ENCODE peak calls at places on chromosomes 5 and 9, in four cellular contexts. G, B, N and Z are unnamed samples.
A peak's percentile ranks its signal among the peaks of the same experiment; 100 is the strongest.

GRCh38 chr5:32001722-32002121 is 172.4 kb downstream of the GOLPH3 start:
- DNase-seq in G (no peak), B (no peak), N (no peak), Z (no peak)

GRCh38 chr5:150301170-150301505 is 1.6 kb downstream of the ARSI start:
- DNase-seq in B (peak; percentile 48), N (no peak), G (peak; percentile 47), Z (no peak)

GRCh38 chr9:107312651-107313050 is 29.6 kb downstream of the RAD23B start:
- DNase-seq in G (peak; percentile 20), B (no peak), N (no peak), Z (no peak)

GRCh38 chr9:117411547-117411946 is 3.3 kb downstream of the ASTN2 start:
- DNase-seq in B (peak; percentile 57), N (no peak), G (peak; percentile 1), Z (peak; percentile 18)

GRCh38 chr5:10624244-10624643 is 60.4 kb downstream of the ANKRD33B start:
- DNase-seq in N (no peak), B (no peak), G (no peak), Z (no peak)

GRCh38 chr5:115262405-115263247 is at the start of gene PGGT1B:
- DNase-seq in N (peak; percentile 32), G (peak; percentile 69), B (peak; percentile 78), Z (peak; percentile 58)

GRCh38 chr9:20714442-20715415 is 30.7 kb downstream of the FOCAD start:
- DNase-seq in B (no peak), G (no peak), N (no peak), Z (no peak)

GRCh38 chr9:126475933-126476555 is 137.7 kb upstream of the LMX1B start:
- DNase-seq in G (no peak), N (no peak), B (no peak), Z (no peak)

GRCh38 chr9:91920846-91921350 is 29.1 kb downstream of the ROR2 start:
- DNase-seq in N (no peak), G (no peak), B (no peak), Z (no peak)

GRCh38 chr5:159782197-159782994 is 133.9 kb upstream of the ADRA1B start:
- DNase-seq in G (no peak), N (no peak), B (no peak), Z (no peak)

GRCh38 chr5:672329-673139 is 20.6 kb downstream of the TPPP start:
- DNase-seq in N (no peak), B (peak; percentile 93), G (peak; percentile 67), Z (peak; percentile 82)

GRCh38 chr9:81848472-81848871 is 79.8 kb upstream of the SPATA31D4 start:
- DNase-seq in G (peak; percentile 46), N (no peak), B (peak; percentile 30), Z (peak; percentile 7)

GRCh38 chr5:154857091-154857533 is 1.3 kb upstream of the CNOT8 start:
- DNase-seq in G (no peak), N (no peak), B (no peak), Z (no peak)

GRCh38 chr9:19485193-19485592 is 76.4 kb downstream of the ACER2 start:
- DNase-seq in G (no peak), B (no peak), N (no peak), Z (no peak)

DNA sequence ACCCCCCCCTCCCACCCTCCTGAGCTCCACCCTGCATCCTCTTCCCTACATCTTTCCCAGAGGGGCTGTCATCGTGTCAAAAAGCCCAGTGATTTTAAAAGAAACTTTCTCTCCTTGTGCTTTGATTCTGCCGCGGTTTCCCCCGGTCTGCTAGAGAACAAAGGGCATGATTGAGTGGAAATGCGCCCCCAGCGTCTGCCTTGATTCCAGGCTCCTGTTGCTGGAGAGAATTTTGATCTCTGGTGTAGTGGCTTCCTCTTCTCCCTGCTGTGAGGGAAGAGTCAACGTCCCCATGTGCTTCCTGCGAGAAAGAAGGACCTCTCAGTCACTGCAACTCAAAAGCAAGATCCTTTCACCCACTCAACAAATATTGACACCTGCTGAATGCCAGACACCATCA is 61.9 kb upstream of the RAPGEF1 start:
- DNase-seq in B (no peak), N (no peak), G (no peak), Z (no peak)
- H3K79me2 ChIP-seq in B (no peaks in the 10 kb centered on the region), N (no peaks in the 10 kb centered on the region), G (no peaks in the 10 kb centered on the region), Z (no peaks in the 10 kb centered on the region)

GRCh38 chr9:22159590-22159989 is 150.5 kb upstream of the CDKN2B start:
- DNase-seq in N (no peak), G (no peak), B (no peak), Z (no peak)
- H3K79me2 ChIP-seq in N (no peaks in the 10 kb centered on the region), G (no peaks in the 10 kb centered on the region), B (no peaks in the 10 kb centered on the region), Z (no peaks in the 10 kb centered on the region)

GRCh38 chr9:114388764-114389375 is 1.1 kb upstream of the AKNA start:
- DNase-seq in N (no peak), G (no peak), B (no peak), Z (no peak)
- H3K79me2 ChIP-seq in N (no peaks in the 10 kb centered on the region), G (peaks cover 12% of the 10 kb centered on the region), B (peaks cover 67% of the 10 kb centered on the region), Z (no peaks in the 10 kb centered on the region)

GRCh38 chr5:142512680-142513042 is 173.2 kb downstream of the FGF1 start:
- DNase-seq in G (peak; percentile 69), N (peak; percentile 21), B (no peak), Z (peak; percentile 34)

GRCh38 chr5:142512041-142512679 is 173.7 kb downstream of the FGF1 start:
- DNase-seq in N (no peak), G (no peak), B (no peak), Z (no peak)

GRCh38 chr5:142516732-142517131 is 169.2 kb downstream of the FGF1 start:
- DNase-seq in G (no peak), N (no peak), B (no peak), Z (no peak)

GRCh38 chr5:142515036-142515435 is 170.9 kb downstream of the FGF1 start:
- DNase-seq in N (no peak), G (no peak), B (no peak), Z (no peak)

GRCh38 chr5:142514196-142514595 is 171.7 kb downstream of the FGF1 start:
- DNase-seq in B (no peak), G (no peak), N (no peak), Z (no peak)
- H3K79me2 ChIP-seq in B (no peaks in the 10 kb centered on the region), G (no peaks in the 10 kb centered on the region), N (no peaks in the 10 kb centered on the region), Z (no peaks in the 10 kb centered on the region)

DNA sequence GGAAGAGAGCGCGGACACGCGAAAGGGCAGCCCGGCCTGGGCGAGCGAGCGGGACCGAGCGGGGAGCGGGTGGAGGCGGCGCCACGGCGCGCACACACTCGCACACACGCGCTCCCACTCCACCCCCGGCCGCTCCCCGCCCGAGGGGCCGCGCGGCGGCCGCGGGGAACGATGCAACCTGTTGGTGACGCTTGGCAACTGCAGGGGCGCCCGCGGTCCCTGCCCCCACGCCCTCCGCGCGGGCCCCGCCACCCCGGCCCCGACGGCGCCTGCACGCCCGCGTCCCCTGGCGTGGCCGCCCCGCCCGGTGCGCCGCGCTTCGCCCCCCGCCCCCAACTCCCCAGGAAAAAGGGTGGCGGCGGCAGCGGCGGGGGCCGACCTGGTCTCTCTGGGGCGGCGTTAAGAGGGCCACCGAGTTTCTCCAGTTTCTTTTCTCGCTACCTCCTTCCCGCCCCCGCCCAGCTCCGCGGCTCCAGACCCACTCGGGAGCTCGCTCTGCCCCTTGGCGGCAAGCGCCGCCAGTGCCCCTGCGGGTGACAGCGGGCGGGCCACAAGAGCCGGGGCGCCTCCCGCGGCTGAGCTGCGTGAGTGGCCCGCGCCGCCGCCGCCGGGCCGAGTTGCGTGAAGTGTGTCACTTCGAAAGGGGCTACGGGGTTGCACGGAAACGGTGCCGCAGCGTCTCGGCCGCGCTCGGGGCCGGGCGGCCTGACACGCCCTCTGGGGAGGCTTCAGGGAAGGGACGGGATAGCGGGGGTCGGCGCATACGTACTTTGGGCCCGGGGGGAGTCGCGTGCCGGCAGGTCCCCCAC is at the start of gene NR3C1:
- DNase-seq in G (peak; percentile 83), N (no peak), B (peak; percentile 94), Z (peak; percentile 58)
- H3K79me2 ChIP-seq in G (peaks cover 47% of the 10 kb centered on the region), N (peaks cover 17% of the 10 kb centered on the region), B (peaks cover 44% of the 10 kb centered on the region), Z (peaks cover 40% of the 10 kb centered on the region)

DNA sequence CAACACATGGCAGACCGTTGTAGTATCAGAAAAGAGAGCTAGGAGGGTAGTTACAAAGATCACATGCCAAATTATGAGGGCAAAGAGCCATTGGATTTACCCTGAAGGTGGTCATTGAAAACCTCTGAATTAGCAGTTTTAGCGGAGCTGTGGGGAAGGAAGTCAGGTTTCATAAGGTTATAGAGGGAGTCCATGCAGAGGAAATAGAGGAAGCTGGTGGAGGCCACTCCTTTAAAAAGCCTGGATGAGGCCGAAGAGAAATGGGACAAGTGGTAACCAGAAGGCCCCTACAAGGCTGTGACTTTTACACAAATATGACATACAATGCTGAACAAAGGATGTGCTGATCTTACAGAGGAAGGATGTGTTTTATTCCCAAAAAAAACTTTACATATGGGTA is 13.2 kb downstream of the DOCK8 start:
- DNase-seq in N (no peak), B (no peak), G (no peak), Z (no peak)
- H3K79me2 ChIP-seq in N (no peaks in the 10 kb centered on the region), B (no peaks in the 10 kb centered on the region), G (no peaks in the 10 kb centered on the region), Z (no peaks in the 10 kb centered on the region)